ENCODE peak calls at places on chromosomes 2 and 18, in ten cellular contexts. W is ovary, L is heart right ventricle, K is lower lobe of right lung, I is HepG2, O is kidney, A is hepatocyte, G is adrenal gland, P is colonic mucosa, N is tibial artery. D is an unnamed sample. For H3K9me3, the result is how much of the 10 kb centered on the place peaks cover.

GRCh38 chr2:23422089-23423061 is 37.4 kb downstream of the KLHL29 start:
- DNase-seq in L (no peak), W (no peak), P (no peak), O (no peak), A (no peak), G (no peak), K (no peak), N (no peak), I (no peak), D (no peak)

GRCh38 chr18:73897517-73897916 is 250.1 kb downstream of the FBXO15 start:
- DNase-seq in G (no peak), W (no peak), O (no peak), P (no peak), I (no peak), L (no peak), A (no peak), K (no peak), N (no peak), D (no peak)

GRCh38 chr2:203683932-203684556 is 22.4 kb upstream of the CD28 start:
- DNase-seq in G (peak), N (no peak), P (no peak), W (no peak), A (peak), L (no peak), K (no peak), O (no peak), I (peak), D (no peak)

GRCh38 chr2:230591850-230592249 is 120.8 kb upstream of the CAB39 start:
- DNase-seq in I (no peak), G (no peak), A (no peak), W (no peak), K (no peak), L (no peak), P (no peak), N (no peak), O (no peak), D (no peak)

GRCh38 chr2:120854766-120855530 is 119.3 kb downstream of the GLI2 start:
- DNase-seq in O (no peak), P (no peak), I (no peak), K (peak), A (no peak), W (no peak), G (no peak), N (peak), L (no peak), D (no peak)

GRCh38 chr2:217798743-217799552 is 203.8 kb downstream of the TNS1 start:
- DNase-seq in A (no peak), I (no peak), W (peak), P (peak), G (peak), K (no peak), L (no peak), N (peak), O (no peak), D (no peak)

GRCh38 chr2:29012211-29012681 is 31.1 kb downstream of the TOGARAM2 start:
- DNase-seq in O (no peak), A (no peak), G (peak), K (peak), I (no peak), L (peak), W (peak), N (no peak), P (peak), D (no peak)

GRCh38 chr2:169999041-169999440 is 171.8 kb downstream of the UBR3 start:
- DNase-seq in G (no peak), A (no peak), W (no peak), N (no peak), I (no peak), K (no peak), O (no peak), L (no peak), P (no peak), D (no peak)

GRCh38 chr2:217820066-217820819 is 182.6 kb downstream of the TNS1 start:
- DNase-seq in O (peak), A (no peak), I (no peak), L (no peak), W (no peak), K (peak), N (no peak), P (no peak), G (no peak), D (no peak)

GRCh38 chr2:120937736-120938131 is 202.1 kb downstream of the GLI2 start:
- DNase-seq in L (no peak), A (peak), N (no peak), G (no peak), O (peak), W (peak), I (no peak), K (no peak), P (no peak), D (no peak)

GRCh38 chr2:75465317-75465998 is 95.3 kb downstream of the EVA1A start:
- DNase-seq in K (no peak), L (no peak), N (no peak), G (no peak), W (no peak), A (peak), P (no peak), O (no peak), I (peak), D (no peak)

GRCh38 chr2:183078163-183078466 is 432 bp upstream of the DUSP19 start:
- DNase-seq in N (no peak), I (no peak), G (no peak), P (no peak), W (no peak), K (peak), L (peak), O (peak), A (peak), D (no peak)

GRCh38 chr2:197708331-197708730 is 3.2 kb downstream of the MARS2 start:
- DNase-seq in G (no peak), K (no peak), N (no peak), P (no peak), W (no peak), O (no peak), A (peak), I (peak), L (no peak), D (no peak)

GRCh38 chr18:41624461-41624860 is 330.6 kb upstream of the PIK3C3 start:
- DNase-seq in A (no peak), O (no peak), P (no peak), N (no peak), I (no peak), L (no peak), G (no peak), K (no peak), W (no peak), D (no peak)

GRCh38 chr18:30487962-30488361 is 554.6 kb downstream of the DSC3 start:
- DNase-seq in L (no peak), N (no peak), O (no peak), G (no peak), P (no peak), W (no peak), A (no peak), K (no peak), I (no peak), D (no peak)

GRCh38 chr2:176445831-176446433 is 176.7 kb downstream of the MTX2 start:
- DNase-seq in P (no peak), N (no peak), L (no peak), K (no peak), G (no peak), A (no peak), I (peak), W (no peak), O (no peak), D (no peak)

GRCh38 chr2:127841466-127842178 is 16.3 kb downstream of the POLR2D start:
- DNase-seq in P (no peak), N (no peak), I (no peak), W (no peak), G (no peak), O (no peak), K (no peak), A (no peak), L (no peak), D (no peak)

GRCh38 chr18:7545734-7546133 is 21.4 kb upstream of the PTPRM start:
- DNase-seq in I (no peak), O (no peak), A (no peak), N (no peak), W (no peak), G (no peak), P (no peak), L (no peak), K (no peak), D (no peak)

GRCh38 chr2:70280242-70280798 is 13.2 kb downstream of the SNRPG start:
- DNase-seq in O (no peak), P (no peak), W (no peak), A (no peak), I (no peak), N (no peak), L (no peak), K (no peak), G (no peak), D (no peak)

GRCh38 chr2:172894723-172895387 is 159.2 kb downstream of the RAPGEF4 start:
- DNase-seq in G (no peak), K (no peak), I (no peak), W (no peak), A (no peak), N (no peak), O (no peak), P (no peak), L (no peak), D (no peak)

GRCh38 chr18:48543228-48543627 is 4.4 kb downstream of the CTIF start:
- DNase-seq in W (no peak), O (no peak), K (no peak), A (peak), I (peak), P (no peak), N (no peak), L (no peak), G (peak), D (no peak)

GRCh38 chr2:56753182-56753581 is 569.4 kb downstream of the CCDC85A start:
- DNase-seq in L (no peak), P (no peak), W (no peak), I (no peak), O (no peak), G (no peak), A (no peak), K (no peak), N (no peak), D (no peak)

GRCh38 chr18:27461957-27462356 is 276.8 kb upstream of the CHST9 start:
- DNase-seq in K (no peak), I (no peak), G (no peak), A (no peak), P (no peak), O (no peak), L (no peak), W (no peak), N (no peak), D (no peak)

GRCh38 chr2:101815154-101815553 is 117.6 kb downstream of the MAP4K4 start:
- DNase-seq in G (no peak), W (no peak), L (no peak), P (no peak), I (no peak), O (no peak), A (no peak), N (no peak), K (no peak), D (no peak)

GRCh38 chr2:68926782-68927181 is 25.9 kb downstream of the GKN2 start:
- DNase-seq in O (no peak), I (no peak), G (no peak), K (no peak), P (no peak), N (no peak), W (no peak), L (no peak), A (no peak), D (no peak)

GRCh38 chr2:174446531-174446930 is 40.3 kb downstream of the GPR155 start:
- DNase-seq in A (no peak), W (no peak), I (no peak), O (no peak), N (no peak), K (no peak), L (no peak), G (no peak), P (no peak), D (no peak)

GRCh38 chr2:117888897-117889296 is 74.4 kb downstream of the DDX18 start:
- DNase-seq in P (no peak), I (no peak), G (no peak), A (no peak), K (no peak), L (no peak), W (no peak), O (no peak), N (no peak), D (no peak)

GRCh38 chr18:67386028-67386427 is 130.5 kb downstream of the DSEL start:
- DNase-seq in W (no peak), G (peak), A (peak), L (no peak), N (no peak), P (no peak), K (no peak), I (peak), O (no peak), D (no peak)

GRCh38 chr2:60585276-60585675 is 31.8 kb upstream of the BCL11A start:
- DNase-seq in W (no peak), N (no peak), K (no peak), P (no peak), A (no peak), L (no peak), O (no peak), I (no peak), G (no peak), D (no peak)

GRCh38 chr2:28510184-28510583 is 14.3 kb downstream of the PLB1 start:
- DNase-seq in W (no peak), N (no peak), G (peak), P (no peak), O (no peak), A (no peak), K (no peak), L (peak), I (no peak), D (no peak)

GRCh38 chr2:96768083-96768561 is 7.4 kb downstream of the CNNM4 start:
- DNase-seq in L (no peak), N (no peak), G (no peak), P (peak), K (no peak), A (peak), W (no peak), O (no peak), I (no peak), D (no peak)

GRCh38 chr2:236954641-236955040 is 131.0 kb upstream of the COPS8 start:
- DNase-seq in N (peak), A (no peak), K (no peak), O (no peak), P (no peak), L (no peak), I (no peak), W (no peak), G (no peak), D (no peak)

GRCh38 chr2:12558519-12558918 is 158.2 kb upstream of the TRIB2 start:
- DNase-seq in K (no peak), I (no peak), N (no peak), P (no peak), A (no peak), L (no peak), O (no peak), W (no peak), G (no peak), D (no peak)

DNA sequence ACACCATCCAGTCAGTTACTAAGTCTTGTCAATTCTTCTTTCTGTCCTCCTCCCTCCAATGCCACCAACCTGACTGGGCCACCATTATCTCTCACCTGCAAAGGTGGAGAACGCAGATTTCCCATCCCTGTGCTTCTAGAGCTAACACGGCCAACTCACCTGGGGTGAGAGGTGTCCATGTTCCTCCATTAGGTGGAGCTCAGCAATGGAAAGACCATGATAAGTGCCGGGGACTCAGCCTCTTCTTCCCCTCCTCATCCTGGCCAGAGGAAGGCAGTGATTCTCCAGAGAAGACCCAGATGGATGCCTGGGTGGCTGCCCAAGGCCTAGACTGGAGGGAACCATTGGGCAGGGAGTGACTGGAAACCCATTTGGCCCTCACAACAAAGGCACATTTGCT is 48.1 kb upstream of the SLC1A4 start:
- DNase-seq in L (no peak), P (no peak), K (no peak), A (no peak), O (no peak), I (no peak), W (no peak), G (no peak), N (no peak), D (no peak)
- TF ChIP-seq CTCF in L (no peak), P (no peak), K (no peak), A (no peak), O (no peak), I (peak), W (no peak), G (no peak), N (no peak), D (no peak)

DNA sequence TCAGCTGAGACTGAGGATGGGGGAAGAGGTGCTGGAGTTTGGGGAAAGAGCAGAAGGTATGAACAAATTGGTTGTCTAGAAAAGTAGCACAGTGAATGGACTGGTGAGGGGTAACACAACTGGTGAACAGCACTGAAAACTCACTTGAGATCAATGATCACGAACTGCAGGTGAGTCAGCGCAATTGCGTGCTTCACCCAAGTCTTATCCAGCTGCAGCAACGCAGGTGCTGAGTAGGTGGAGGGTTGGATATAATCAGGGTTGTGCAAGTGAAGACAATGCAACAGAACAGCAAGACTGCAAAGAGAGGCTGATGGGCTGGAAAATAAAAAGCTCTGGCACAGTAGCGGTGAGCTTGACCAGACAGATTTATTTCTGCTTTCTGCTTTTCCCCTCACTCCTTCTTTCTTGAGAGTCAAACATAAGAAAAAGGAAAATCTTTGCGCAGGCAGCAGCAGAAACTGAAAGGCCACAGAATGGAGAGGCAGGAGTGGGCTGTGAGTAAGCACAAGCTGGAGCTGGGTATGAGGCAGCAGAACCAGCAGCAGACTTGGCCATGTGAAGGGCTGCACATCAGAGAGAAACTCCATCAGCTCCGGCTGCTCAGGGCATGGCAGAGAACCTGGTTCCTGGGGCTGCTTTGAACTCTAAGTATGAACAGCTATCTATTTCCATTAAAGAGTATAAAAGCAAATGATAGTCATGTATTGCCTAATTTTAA is 99.4 kb upstream of the ARL5A start:
- DNase-seq in I (no peak), K (no peak), A (peak), W (no peak), P (no peak), N (no peak), G (no peak), L (no peak), O (no peak), D (no peak)
- H3K27ac ChIP-seq in I (no peak), K (no peak), A (no peak), W (no peak), P (no peak), N (no peak), G (no peak), L (no peak), O (no peak), D (no peak)

DNA sequence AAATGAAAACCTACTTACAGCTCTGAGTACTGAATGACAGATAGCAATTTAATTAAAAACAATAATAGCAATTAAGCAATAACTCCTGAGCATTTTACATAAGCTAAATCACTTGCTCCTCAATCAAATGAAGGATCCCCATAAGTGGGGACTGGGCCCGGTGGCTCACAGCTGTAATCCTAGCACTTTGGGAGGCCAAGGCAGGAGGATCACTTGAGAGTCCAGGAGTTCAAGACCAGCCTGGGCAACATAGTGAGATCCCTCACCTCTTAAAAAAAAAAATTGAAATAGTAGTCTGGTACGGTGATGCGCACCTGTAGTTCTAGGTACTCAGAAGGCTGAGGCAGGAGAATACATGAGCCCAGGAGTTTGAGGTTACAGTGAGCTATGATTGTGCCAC is 13.4 kb downstream of the STAM2 start:
- DNase-seq in I (no peak), O (no peak), N (no peak), K (no peak), G (no peak), W (no peak), A (no peak), P (no peak), L (no peak), D (no peak)
- H3K9me3 ChIP-seq in I (under half), O (under half), N (under half), K (under half), G (under half), W (under half), A (under half), P (under half), L (under half), D (under half)

DNA sequence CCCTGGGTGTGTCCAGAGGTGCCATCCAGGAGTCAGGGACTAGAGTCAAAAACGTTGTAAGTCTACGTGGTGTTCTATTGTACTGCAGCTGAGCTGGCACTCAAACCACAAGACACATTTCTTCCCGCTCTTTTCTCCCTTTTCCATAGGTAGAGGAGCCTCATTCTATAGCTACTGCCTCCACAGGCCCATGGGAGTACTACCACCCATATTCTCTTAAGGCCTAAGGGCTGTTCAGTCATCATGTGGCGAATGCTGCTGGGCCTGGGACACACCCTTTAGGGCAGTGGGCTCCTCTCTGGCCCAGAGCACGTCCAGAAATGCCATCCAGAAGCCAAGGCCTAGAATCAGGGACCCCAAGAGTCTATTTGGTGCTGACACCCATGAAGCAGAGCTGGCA is 1271.7 kb downstream of the CNTNAP5 start:
- DNase-seq in A (no peak), G (no peak), W (no peak), I (no peak), N (no peak), L (no peak), O (no peak), P (no peak), K (no peak), D (no peak)
- TF ChIP-seq CTCF in A (no peak), G (no peak), W (no peak), I (no peak), N (no peak), L (no peak), O (no peak), P (no peak), K (no peak), D (no peak)

DNA sequence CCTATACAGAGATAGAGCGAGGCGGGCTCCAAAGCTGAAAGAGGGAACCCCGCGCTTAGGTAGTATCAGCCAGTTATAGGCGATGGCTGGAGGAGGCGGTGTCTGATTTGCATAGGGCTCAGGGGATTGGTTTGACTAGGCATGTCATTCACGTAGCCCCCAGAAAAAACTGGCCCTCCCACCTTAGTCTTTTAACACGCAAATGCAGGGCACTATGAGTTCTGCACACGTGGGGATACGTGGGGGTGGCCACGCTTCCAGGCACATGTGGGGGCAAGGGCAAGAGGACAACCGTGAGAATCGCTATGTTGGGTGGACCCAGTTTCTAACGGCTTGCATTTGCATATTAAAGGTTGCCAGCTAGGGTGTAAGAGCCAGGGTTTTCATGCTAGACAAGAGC is 56.7 kb upstream of the MSTN start:
- DNase-seq in G (peak), L (peak), A (peak), W (no peak), P (no peak), I (no peak), O (no peak), N (peak), K (peak), D (no peak)
- H3K27ac ChIP-seq in G (no peak), L (no peak), A (no peak), W (no peak), P (no peak), I (no peak), O (no peak), N (no peak), K (no peak), D (no peak)

GRCh38 chr2:2409481-2409880 is 78.4 kb upstream of the MYT1L start:
- DNase-seq in O (no peak), W (no peak), N (no peak), A (no peak), P (no peak), K (no peak), L (no peak), I (no peak), G (no peak), D (no peak)
- H3K9me3 ChIP-seq in O (under half), W (under half), N (under half), A (under half), P (under half), K (under half), L (under half), I (under half), G (under half), D (under half)

D was measured in CD4-positive, alpha-beta T cell.